ENCODE peak calls at places on chromosomes 13 and 19, in eight cellular contexts. K is progenitor cell of endocrine pancreas, A is tibial artery, V is germinal center, Z is COR-L47, D is right lobe of liver, J is ACHN, Q is GM06990. N is an unnamed sample.

GRCh38 chr13:51158365-51158764 is 47.3 kb upstream of the C13orf42 start:
- DNase-seq in D (no peak), Z (peak; percentile 1), J (no peak), Q (no peak), A (no peak), V (no peak), K (no peak), N (no peak)

GRCh38 chr13:107373551-107373950 is 805.6 kb upstream of the ARGLU1 start:
- DNase-seq in D (no peak), A (no peak), V (no peak), Q (no peak), Z (peak; percentile 73), K (no peak), J (peak; percentile 82), N (no peak)

GRCh38 chr13:50244355-50244912 is 229.2 kb downstream of the KCNRG start:
- DNase-seq in A (no peak), K (no peak), V (no peak), Q (no peak), Z (no peak), D (no peak), J (no peak), N (no peak)

GRCh38 chr19:14563989-14564650 is 7.7 kb downstream of the NDUFB7 start:
- DNase-seq in V (peak; percentile 63), K (no peak), D (no peak), A (no peak), J (peak; percentile 38), Q (peak; percentile 76), Z (no peak), N (peak; percentile 90)

GRCh38 chr13:35891973-35892441 is 239.2 kb downstream of the DCLK1 start:
- DNase-seq in A (no peak), D (no peak), Z (no peak), Q (no peak), V (no peak), K (no peak), J (peak; percentile 2), N (no peak)

GRCh38 chr19:44907613-44908012 is 2.0 kb downstream of the APOE start:
- DNase-seq in D (no peak), Z (no peak), A (no peak), K (no peak), Q (no peak), V (no peak), J (no peak), N (no peak)

GRCh38 chr19:8105471-8105870 is 43.9 kb downstream of the FBN3 start:
- DNase-seq in D (no peak), Q (no peak), J (no peak), V (no peak), K (no peak), Z (no peak), A (no peak), N (no peak)

GRCh38 chr13:113874579-113875428 is 10.9 kb upstream of the GAS6 start:
- DNase-seq in A (peak; percentile 62), Z (no peak), Q (no peak), J (no peak), V (peak; percentile 42), D (no peak), K (no peak), N (no peak)

GRCh38 chr13:39105110-39105509 is 66.9 kb downstream of the NHLRC3 start:
- DNase-seq in V (no peak), Q (no peak), Z (peak; percentile 82), J (no peak), A (no peak), D (no peak), K (no peak), N (no peak)

GRCh38 chr13:60981407-60981806 is 434.2 kb downstream of the PCDH20 start:
- DNase-seq in Q (no peak), Z (no peak), V (no peak), D (no peak), A (no peak), K (no peak), J (no peak), N (no peak)

GRCh38 chr19:15357906-15358305 is 21.7 kb downstream of the AKAP8 start:
- DNase-seq in V (no peak), K (no peak), Z (no peak), A (no peak), Q (no peak), J (no peak), D (peak; percentile 88), N (no peak)

GRCh38 chr19:46764817-46765291 is 18.6 kb upstream of the STRN4 start:
- DNase-seq in D (no peak), A (no peak), Q (no peak), K (no peak), Z (no peak), V (no peak), J (no peak), N (no peak)

GRCh38 chr13:90448466-90449037 is 898.9 kb upstream of the MIR17HG start:
- DNase-seq in J (no peak), K (no peak), V (no peak), Q (no peak), A (no peak), Z (no peak), D (no peak), N (no peak)

GRCh38 chr13:109256866-109257760 is 529.3 kb downstream of the IRS2 start:
- DNase-seq in V (no peak), J (peak; percentile 82), Z (no peak), A (no peak), D (peak; percentile 64), Q (no peak), K (no peak), N (no peak)

GRCh38 chr13:102878491-102878890 is 32.7 kb downstream of the ERCC5 start:
- DNase-seq in Q (no peak), K (no peak), V (no peak), J (no peak), A (no peak), D (no peak), Z (no peak), N (no peak)

GRCh38 chr19:2491130-2491801 is 15.3 kb downstream of the GADD45B start:
- DNase-seq in Z (peak; percentile 94), J (peak; percentile 95), D (peak; percentile 79), Q (peak; percentile 66), V (peak; percentile 64), A (no peak), K (no peak), N (peak; percentile 72)

GRCh38 chr13:42574435-42575311 is 721 bp downstream of the TNFSF11 start:
- DNase-seq in Q (peak; percentile 89), Z (peak; percentile 2), J (no peak), D (no peak), A (no peak), K (peak; percentile 14), V (peak; percentile 81), N (no peak)

GRCh38 chr19:30046522-30046921 is 104.5 kb downstream of the URI1 start:
- DNase-seq in V (no peak), J (peak; percentile 8), A (no peak), D (no peak), Z (no peak), Q (peak; percentile 64), K (no peak), N (peak; percentile 26)

GRCh38 chr13:75675421-75675820 is 39.3 kb downstream of the LMO7 start:
- DNase-seq in D (no peak), Z (no peak), A (no peak), Q (no peak), K (no peak), V (no peak), J (no peak), N (no peak)

GRCh38 chr13:110138009-110138699 is 168.8 kb downstream of the COL4A1 start:
- DNase-seq in Q (peak; percentile 77), Z (peak; percentile 91), A (peak; percentile 88), V (peak; percentile 78), D (peak; percentile 64), J (peak; percentile 78), K (peak; percentile 45), N (peak; percentile 2)

GRCh38 chr19:8085606-8086464 is 33.3 kb downstream of the CCL25 start:
- DNase-seq in Z (no peak), Q (no peak), A (no peak), D (no peak), V (no peak), K (no peak), J (no peak), N (no peak)

GRCh38 chr19:40974633-40975037 is 16.4 kb upstream of the CYP2B6 start:
- DNase-seq in V (peak; percentile 65), Q (no peak), D (peak; percentile 79), Z (peak; percentile 35), A (peak; percentile 68), J (peak; percentile 56), K (peak; percentile 56), N (peak; percentile 75)

GRCh38 chr19:4473011-4473410 is 914 bp downstream of the HDGFL2 start:
- DNase-seq in K (no peak), Z (no peak), D (no peak), Q (no peak), V (no peak), A (no peak), J (no peak), N (no peak)

GRCh38 chr19:48724796-48725753 is 5.5 kb upstream of the MAMSTR start:
- DNase-seq in D (no peak), Z (peak; percentile 52), J (peak; percentile 77), Q (no peak), A (no peak), K (no peak), V (peak; percentile 82), N (peak; percentile 85)

GRCh38 chr19:10870955-10871603 is at the start of gene CARM1:
- DNase-seq in A (peak; percentile 100), K (peak; percentile 99), D (peak; percentile 100), J (peak; percentile 94), V (peak; percentile 100), Q (peak; percentile 96), Z (peak; percentile 94), N (peak; percentile 97)

GRCh38 chr13:85741017-85741416 is 58.2 kb downstream of the SLITRK6 start:
- DNase-seq in Q (no peak), K (no peak), J (no peak), V (no peak), A (no peak), Z (no peak), D (no peak), N (no peak)

GRCh38 chr13:95113601-95114000 is 187.7 kb downstream of the ABCC4 start:
- DNase-seq in J (no peak), Q (no peak), Z (no peak), V (no peak), A (no peak), D (no peak), K (no peak), N (no peak)

GRCh38 chr13:93942016-93942415 is 537.5 kb downstream of the DCT start:
- DNase-seq in Q (no peak), V (no peak), A (no peak), K (no peak), J (no peak), D (no peak), Z (no peak), N (no peak)

N was measured in OCI-LY7.